ENCODE peak calls at places on chromosomes 11 and 22, in eight cellular contexts. Q is pancreas, E is lung, G is fibroblast of villous mesenchyme, M is A549, U is IMR-90, D is heart right ventricle, N is neural progenitor cell. I is an unnamed sample.

GRCh38 chr22:26502688-26503561 is 9.3 kb downstream of the TFIP11 start:
- DNase-seq in Q (no peak), E (no peak), G (peak; percentile 59), M (no peak), U (peak; percentile 51), D (peak; percentile 41), N (peak; percentile 80), I (no peak)

GRCh38 chr11:15073361-15074205 is at the start of gene CALCB:
- DNase-seq in Q (peak; percentile 52), E (no peak), G (peak; percentile 9), M (no peak), U (peak; percentile 10), D (no peak), N (peak; percentile 75), I (no peak)

GRCh38 chr11:19429108-19429760 is 188.5 kb upstream of the E2F8 start:
- DNase-seq in Q (no peak), E (no peak), G (no peak), M (no peak), U (no peak), D (no peak), N (no peak), I (no peak)

GRCh38 chr11:7590529-7590928 is 76.7 kb downstream of the PPFIBP2 start:
- DNase-seq in Q (no peak), E (no peak), G (no peak), M (no peak), U (no peak), D (no peak), N (no peak), I (no peak)

GRCh38 chr11:326842-327580 is 6.4 kb upstream of the IFITM3 start:
- DNase-seq in Q (peak; percentile 73), E (peak; percentile 79), G (peak; percentile 74), M (no peak), U (peak; percentile 42), D (peak; percentile 93), N (no peak), I (no peak)

GRCh38 chr11:33515347-33515746 is 185.3 kb downstream of the C11orf91 start:
- DNase-seq in Q (no peak), E (no peak), G (no peak), M (no peak), U (peak; percentile 76), D (peak; percentile 39), N (no peak), I (no peak)

GRCh38 chr11:27934830-27935145 is 173.2 kb downstream of the KIF18A start:
- DNase-seq in Q (no peak), E (no peak), G (peak; percentile 89), M (peak; percentile 83), U (peak; percentile 98), D (no peak), N (no peak), I (peak; percentile 94)

GRCh38 chr11:103327721-103328120 is 218.5 kb downstream of the DYNC2H1 start:
- DNase-seq in Q (no peak), E (no peak), G (peak; percentile 40), M (no peak), U (peak; percentile 2), D (no peak), N (no peak), I (no peak)

GRCh38 chr22:41976070-41976901 is 7.0 kb downstream of the SEPTIN3 start:
- DNase-seq in Q (no peak), E (no peak), G (no peak), M (no peak), U (no peak), D (no peak), N (peak; percentile 81), I (no peak)

GRCh38 chr22:20324139-20324516 is 4.3 kb upstream of the DGCR6L start:
- DNase-seq in Q (peak; percentile 8), E (no peak), G (no peak), M (no peak), U (no peak), D (no peak), N (peak; percentile 0), I (no peak)

GRCh38 chr22:32545801-32546200 is 71.2 kb downstream of the FBXO7 start:
- DNase-seq in Q (no peak), E (no peak), G (peak; percentile 77), M (no peak), U (peak; percentile 45), D (no peak), N (no peak), I (no peak)

GRCh38 chr11:87266751-87267150 is 229.0 kb downstream of the TMEM135 start:
- DNase-seq in Q (no peak), E (no peak), G (no peak), M (no peak), U (no peak), D (no peak), N (no peak), I (no peak)

GRCh38 chr11:7098235-7098832 is 9.5 kb downstream of the RBMXL2 start:
- DNase-seq in Q (no peak), E (no peak), G (peak; percentile 49), M (peak; percentile 35), U (peak; percentile 46), D (no peak), N (peak; percentile 56), I (peak; percentile 17)

GRCh38 chr11:63670077-63670737 is 969 bp downstream of the ATL3 start:
- DNase-seq in Q (no peak), E (no peak), G (peak; percentile 68), M (no peak), U (peak; percentile 45), D (no peak), N (no peak), I (no peak)

GRCh38 chr11:82326853-82327252 is 406.8 kb downstream of the FAM181B start:
- DNase-seq in Q (no peak), E (no peak), G (no peak), M (no peak), U (no peak), D (no peak), N (no peak), I (no peak)

GRCh38 chr22:42990131-42990838 is 24.7 kb downstream of the PACSIN2 start:
- DNase-seq in Q (no peak), E (no peak), G (peak; percentile 88), M (peak; percentile 73), U (peak; percentile 89), D (no peak), N (peak; percentile 26), I (no peak)

GRCh38 chr22:28799125-28799833 is 1.1 kb downstream of the XBP1 start:
- DNase-seq in Q (no peak), E (peak; percentile 62), G (peak; percentile 98), M (peak; percentile 71), U (peak; percentile 96), D (peak; percentile 35), N (peak; percentile 32), I (no peak)

GRCh38 chr22:28773461-28773867 is 969 bp downstream of the CCDC117 start:
- DNase-seq in Q (no peak), E (no peak), G (peak; percentile 69), M (peak; percentile 8), U (peak; percentile 69), D (no peak), N (no peak), I (no peak)

GRCh38 chr11:126594921-126595367 is 239.5 kb downstream of the ST3GAL4 start:
- DNase-seq in Q (no peak), E (peak; percentile 54), G (no peak), M (no peak), U (no peak), D (no peak), N (no peak), I (no peak)

GRCh38 chr11:98194611-98195010 is 826.1 kb upstream of the CNTN5 start:
- DNase-seq in Q (no peak), E (no peak), G (no peak), M (no peak), U (no peak), D (no peak), N (no peak), I (no peak)

GRCh38 chr11:60866911-60867870 is at the start of gene ZP1:
- DNase-seq in Q (peak; percentile 8), E (no peak), G (no peak), M (no peak), U (no peak), D (no peak), N (no peak), I (no peak)

GRCh38 chr11:122861631-122862030 is 20.9 kb upstream of the JHY start:
- DNase-seq in Q (no peak), E (no peak), G (no peak), M (no peak), U (no peak), D (no peak), N (no peak), I (no peak)

GRCh38 chr11:122862091-122862490 is 20.5 kb upstream of the JHY start:
- DNase-seq in Q (no peak), E (no peak), G (no peak), M (no peak), U (no peak), D (no peak), N (no peak), I (no peak)

GRCh38 chr11:122863704-122864326 is 18.7 kb upstream of the JHY start:
- DNase-seq in Q (no peak), E (no peak), G (peak; percentile 56), M (peak; percentile 20), U (peak; percentile 50), D (peak; percentile 35), N (peak; percentile 55), I (no peak)

GRCh38 chr11:122869622-122870021 is 12.9 kb upstream of the JHY start:
- DNase-seq in Q (no peak), E (no peak), G (no peak), M (no peak), U (no peak), D (no peak), N (no peak), I (no peak)

DNA sequence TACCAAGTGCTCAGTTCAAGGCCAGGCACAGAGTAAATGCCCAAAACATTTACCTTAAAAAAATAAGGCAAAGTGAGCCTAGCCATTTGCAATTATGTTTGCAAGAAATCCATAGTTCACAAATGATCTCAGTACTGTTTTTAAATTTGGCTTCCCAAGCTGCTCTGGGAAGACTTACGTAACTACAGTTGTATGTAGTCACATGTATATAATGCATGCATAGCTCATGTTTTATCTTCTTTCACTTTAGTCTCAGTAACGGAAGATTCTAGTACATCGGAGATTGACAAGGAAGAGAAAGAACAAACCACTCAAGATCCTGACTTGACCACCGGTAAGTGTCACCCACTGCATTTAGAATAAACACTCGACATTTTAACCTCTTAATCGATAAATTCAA is 18.2 kb upstream of the JHY start:
- DNase-seq in Q (no peak), E (no peak), G (no peak), M (no peak), U (no peak), D (no peak), N (no peak), I (no peak)
- H3K4me3 ChIP-seq in Q (no peak overlapping the region), E (no peak overlapping the region), G (no peak overlapping the region), M (no peak overlapping the region), U (no peak overlapping the region), D (no peak overlapping the region), N (no peak overlapping the region), I (no peak overlapping the region)

GRCh38 chr11:75144716-75145014 is 6.2 kb upstream of the SLCO2B1 start:
- DNase-seq in Q (no peak), E (no peak), G (no peak), M (no peak), U (no peak), D (no peak), N (no peak), I (no peak)
- TF ChIP-seq CTCF in Q (no peak), E (no peak), G (no peak), M (no peak), U (no peak), D (no peak), N (no peak), I (no peak)

GRCh38 chr11:69122337-69122641 is 33.4 kb upstream of the SMIM38 start:
- DNase-seq in Q (no peak), E (no peak), G (no peak), M (peak; percentile 32), U (no peak), D (no peak), N (no peak), I (no peak)
- H3K4me3 ChIP-seq in Q (no peak overlapping the region), E (no peak overlapping the region), G (no peak overlapping the region), M (no peak overlapping the region), U (no peak overlapping the region), D (no peak overlapping the region), N (no peak overlapping the region), I (no peak overlapping the region)

GRCh38 chr11:10998674-10999073 is 140.8 kb upstream of the ZBED5 start:
- DNase-seq in Q (no peak), E (no peak), G (no peak), M (no peak), U (no peak), D (no peak), N (no peak), I (no peak)
- TF ChIP-seq CTCF in Q (no peak), E (no peak), G (no peak), M (no peak), U (no peak), D (no peak), N (no peak), I (no peak)